ENCODE peak calls at places on chromosome 1, in ten cellular contexts. One of them, this sample, is unnamed.

GRCh38 chr1:169699769-169700168 is 11.7 kb downstream of the SELL start:
- DNase-seq in lower lobe of right lung: no peak
- DNase-seq in tibial nerve: no peak
- DNase-seq in astrocyte: no peak
- DNase-seq in GM20000: no peak
- DNase-seq in GM23338: no peak
- DNase-seq in transverse colon: no peak
- DNase-seq in endothelial cell: no peak
- DNase-seq in K562: no peak
- DNase-seq in Peyer's patch: no peak
- DNase-seq in this sample: no peak

GRCh38 chr1:205313681-205314308 is 7.8 kb downstream of the NUAK2 start:
- DNase-seq in lower lobe of right lung: peak
- DNase-seq in tibial nerve: no peak
- DNase-seq in astrocyte: peak
- DNase-seq in GM20000: peak
- DNase-seq in GM23338: peak
- DNase-seq in transverse colon: peak
- DNase-seq in endothelial cell: peak
- DNase-seq in K562: no peak
- DNase-seq in Peyer's patch: no peak
- DNase-seq in this sample: no peak

GRCh38 chr1:7642781-7643180 is 128.3 kb upstream of the VAMP3 start:
- DNase-seq in lower lobe of right lung: no peak
- DNase-seq in tibial nerve: no peak
- DNase-seq in astrocyte: no peak
- DNase-seq in GM20000: no peak
- DNase-seq in GM23338: peak
- DNase-seq in transverse colon: no peak
- DNase-seq in endothelial cell: no peak
- DNase-seq in K562: no peak
- DNase-seq in Peyer's patch: no peak
- DNase-seq in this sample: no peak

GRCh38 chr1:163744488-163744887 is 422.7 kb downstream of the NUF2 start:
- DNase-seq in lower lobe of right lung: no peak
- DNase-seq in tibial nerve: no peak
- DNase-seq in astrocyte: peak
- DNase-seq in GM20000: no peak
- DNase-seq in GM23338: no peak
- DNase-seq in transverse colon: no peak
- DNase-seq in endothelial cell: no peak
- DNase-seq in K562: no peak
- DNase-seq in Peyer's patch: no peak
- DNase-seq in this sample: no peak

GRCh38 chr1:63813829-63814277 is 40.0 kb downstream of the ROR1 start:
- DNase-seq in lower lobe of right lung: no peak
- DNase-seq in tibial nerve: no peak
- DNase-seq in astrocyte: peak
- DNase-seq in GM20000: no peak
- DNase-seq in GM23338: no peak
- DNase-seq in transverse colon: no peak
- DNase-seq in endothelial cell: no peak
- DNase-seq in K562: no peak
- DNase-seq in Peyer's patch: no peak
- DNase-seq in this sample: no peak

GRCh38 chr1:2330511-2331199 is 60.7 kb downstream of the MORN1 start:
- DNase-seq in lower lobe of right lung: peak
- DNase-seq in tibial nerve: peak
- DNase-seq in astrocyte: peak
- DNase-seq in GM20000: no peak
- DNase-seq in GM23338: no peak
- DNase-seq in transverse colon: peak
- DNase-seq in endothelial cell: no peak
- DNase-seq in K562: no peak
- DNase-seq in Peyer's patch: no peak
- DNase-seq in this sample: no peak

GRCh38 chr1:92764116-92764515 is 20.8 kb downstream of the EVI5 start:
- DNase-seq in lower lobe of right lung: no peak
- DNase-seq in tibial nerve: no peak
- DNase-seq in astrocyte: peak
- DNase-seq in GM20000: no peak
- DNase-seq in GM23338: no peak
- DNase-seq in transverse colon: no peak
- DNase-seq in endothelial cell: no peak
- DNase-seq in K562: no peak
- DNase-seq in Peyer's patch: no peak
- DNase-seq in this sample: no peak

GRCh38 chr1:108590436-108590835 is 30.5 kb downstream of the EEIG2 start:
- DNase-seq in lower lobe of right lung: no peak
- DNase-seq in tibial nerve: no peak
- DNase-seq in astrocyte: peak
- DNase-seq in GM20000: no peak
- DNase-seq in GM23338: no peak
- DNase-seq in transverse colon: no peak
- DNase-seq in endothelial cell: no peak
- DNase-seq in K562: no peak
- DNase-seq in Peyer's patch: no peak
- DNase-seq in this sample: no peak

DNA sequence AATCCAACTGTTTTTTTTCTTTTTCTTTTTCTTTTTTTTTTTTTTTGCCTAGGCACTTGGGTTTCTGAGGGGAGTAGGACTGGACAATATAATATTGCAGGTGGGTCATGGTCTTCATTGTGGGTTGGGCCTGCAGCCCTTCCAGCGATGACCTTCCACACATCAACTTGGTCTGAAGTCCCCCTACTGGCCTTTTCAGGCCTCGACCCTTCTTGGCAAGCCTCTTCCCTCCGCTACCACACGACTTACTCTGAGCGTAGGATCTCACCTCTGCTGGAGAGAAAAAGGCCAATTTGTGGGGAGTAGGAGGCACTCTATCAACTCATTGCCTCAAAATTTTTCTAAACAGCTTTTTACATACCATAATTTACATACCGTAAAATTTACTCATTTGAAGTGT is 51.1 kb upstream of the GRIK3 start:
- DNase-seq in lower lobe of right lung: no peak
- DNase-seq in tibial nerve: no peak
- DNase-seq in astrocyte: no peak
- DNase-seq in GM20000: no peak
- DNase-seq in GM23338: peak
- DNase-seq in transverse colon: no peak
- DNase-seq in endothelial cell: peak
- DNase-seq in K562: peak
- DNase-seq in Peyer's patch: no peak
- DNase-seq in this sample: no peak
- TF ChIP-seq CTCF in lower lobe of right lung: no peak
- TF ChIP-seq CTCF in tibial nerve: no peak
- TF ChIP-seq CTCF in astrocyte: no peak
- TF ChIP-seq CTCF in GM20000: no peak
- TF ChIP-seq CTCF in GM23338: peak
- TF ChIP-seq CTCF in transverse colon: no peak
- TF ChIP-seq CTCF in endothelial cell: no peak
- TF ChIP-seq CTCF in K562: peak
- TF ChIP-seq CTCF in Peyer's patch: no peak
- TF ChIP-seq CTCF in this sample: no peak

GRCh38 chr1:115401676-115402075 is 63.6 kb upstream of the NGF start:
- DNase-seq in lower lobe of right lung: no peak
- DNase-seq in tibial nerve: no peak
- DNase-seq in astrocyte: no peak
- DNase-seq in GM20000: no peak
- DNase-seq in GM23338: no peak
- DNase-seq in transverse colon: no peak
- DNase-seq in endothelial cell: no peak
- DNase-seq in K562: no peak
- DNase-seq in Peyer's patch: no peak
- DNase-seq in this sample: no peak

GRCh38 chr1:115402753-115403184 is 64.7 kb upstream of the NGF start:
- DNase-seq in lower lobe of right lung: no peak
- DNase-seq in tibial nerve: no peak
- DNase-seq in astrocyte: no peak
- DNase-seq in GM20000: no peak
- DNase-seq in GM23338: no peak
- DNase-seq in transverse colon: no peak
- DNase-seq in endothelial cell: no peak
- DNase-seq in K562: no peak
- DNase-seq in Peyer's patch: no peak
- DNase-seq in this sample: no peak

GRCh38 chr1:115398745-115399144 is 60.7 kb upstream of the NGF start:
- DNase-seq in lower lobe of right lung: no peak
- DNase-seq in tibial nerve: no peak
- DNase-seq in astrocyte: no peak
- DNase-seq in GM20000: no peak
- DNase-seq in GM23338: no peak
- DNase-seq in transverse colon: no peak
- DNase-seq in endothelial cell: no peak
- DNase-seq in K562: no peak
- DNase-seq in Peyer's patch: no peak
- DNase-seq in this sample: no peak

GRCh38 chr1:115400426-115400825 is 62.4 kb upstream of the NGF start:
- DNase-seq in lower lobe of right lung: no peak
- DNase-seq in tibial nerve: no peak
- DNase-seq in astrocyte: no peak
- DNase-seq in GM20000: no peak
- DNase-seq in GM23338: no peak
- DNase-seq in transverse colon: no peak
- DNase-seq in endothelial cell: no peak
- DNase-seq in K562: no peak
- DNase-seq in Peyer's patch: no peak
- DNase-seq in this sample: no peak

GRCh38 chr1:115400891-115401290 is 62.8 kb upstream of the NGF start:
- DNase-seq in lower lobe of right lung: no peak
- DNase-seq in tibial nerve: no peak
- DNase-seq in astrocyte: no peak
- DNase-seq in GM20000: no peak
- DNase-seq in GM23338: no peak
- DNase-seq in transverse colon: no peak
- DNase-seq in endothelial cell: no peak
- DNase-seq in K562: no peak
- DNase-seq in Peyer's patch: no peak
- DNase-seq in this sample: no peak
- TF ChIP-seq CTCF in lower lobe of right lung: no peak
- TF ChIP-seq CTCF in tibial nerve: no peak
- TF ChIP-seq CTCF in astrocyte: no peak
- TF ChIP-seq CTCF in GM20000: no peak
- TF ChIP-seq CTCF in GM23338: no peak
- TF ChIP-seq CTCF in transverse colon: no peak
- TF ChIP-seq CTCF in endothelial cell: no peak
- TF ChIP-seq CTCF in K562: no peak
- TF ChIP-seq CTCF in Peyer's patch: no peak
- TF ChIP-seq CTCF in this sample: no peak

GRCh38 chr1:173502104-173502503 is 25.0 kb downstream of the PRDX6 start:
- DNase-seq in lower lobe of right lung: no peak
- DNase-seq in tibial nerve: no peak
- DNase-seq in astrocyte: no peak
- DNase-seq in GM20000: no peak
- DNase-seq in GM23338: no peak
- DNase-seq in transverse colon: no peak
- DNase-seq in endothelial cell: no peak
- DNase-seq in K562: no peak
- DNase-seq in Peyer's patch: no peak
- DNase-seq in this sample: no peak

GRCh38 chr1:173504268-173504667 is 27.1 kb downstream of the PRDX6 start:
- DNase-seq in lower lobe of right lung: no peak
- DNase-seq in tibial nerve: no peak
- DNase-seq in astrocyte: no peak
- DNase-seq in GM20000: no peak
- DNase-seq in GM23338: no peak
- DNase-seq in transverse colon: no peak
- DNase-seq in endothelial cell: no peak
- DNase-seq in K562: no peak
- DNase-seq in Peyer's patch: no peak
- DNase-seq in this sample: no peak

GRCh38 chr1:173503391-173503790 is 26.3 kb downstream of the PRDX6 start:
- DNase-seq in lower lobe of right lung: no peak
- DNase-seq in tibial nerve: no peak
- DNase-seq in astrocyte: no peak
- DNase-seq in GM20000: no peak
- DNase-seq in GM23338: no peak
- DNase-seq in transverse colon: peak
- DNase-seq in endothelial cell: no peak
- DNase-seq in K562: peak
- DNase-seq in Peyer's patch: no peak
- DNase-seq in this sample: no peak

GRCh38 chr1:173496757-173497323 is 19.7 kb downstream of the PRDX6 start:
- DNase-seq in lower lobe of right lung: no peak
- DNase-seq in tibial nerve: no peak
- DNase-seq in astrocyte: no peak
- DNase-seq in GM20000: no peak
- DNase-seq in GM23338: peak
- DNase-seq in transverse colon: peak
- DNase-seq in endothelial cell: no peak
- DNase-seq in K562: peak
- DNase-seq in Peyer's patch: no peak
- DNase-seq in this sample: no peak

GRCh38 chr1:173499729-173500128 is 22.6 kb downstream of the PRDX6 start:
- DNase-seq in lower lobe of right lung: no peak
- DNase-seq in tibial nerve: no peak
- DNase-seq in astrocyte: no peak
- DNase-seq in GM20000: no peak
- DNase-seq in GM23338: no peak
- DNase-seq in transverse colon: no peak
- DNase-seq in endothelial cell: no peak
- DNase-seq in K562: no peak
- DNase-seq in Peyer's patch: no peak
- DNase-seq in this sample: no peak
- TF ChIP-seq CTCF in lower lobe of right lung: no peak
- TF ChIP-seq CTCF in tibial nerve: no peak
- TF ChIP-seq CTCF in astrocyte: no peak
- TF ChIP-seq CTCF in GM20000: no peak
- TF ChIP-seq CTCF in GM23338: no peak
- TF ChIP-seq CTCF in transverse colon: no peak
- TF ChIP-seq CTCF in endothelial cell: no peak
- TF ChIP-seq CTCF in K562: no peak
- TF ChIP-seq CTCF in Peyer's patch: no peak
- TF ChIP-seq CTCF in this sample: no peak

GRCh38 chr1:27086026-27086425 is 68.9 kb downstream of the SLC9A1 start:
- DNase-seq in lower lobe of right lung: no peak
- DNase-seq in tibial nerve: no peak
- DNase-seq in astrocyte: no peak
- DNase-seq in GM20000: no peak
- DNase-seq in GM23338: no peak
- DNase-seq in transverse colon: no peak
- DNase-seq in endothelial cell: no peak
- DNase-seq in K562: peak
- DNase-seq in Peyer's patch: no peak
- DNase-seq in this sample: no peak

GRCh38 chr1:27087371-27087941 is 67.5 kb downstream of the SLC9A1 start:
- DNase-seq in lower lobe of right lung: no peak
- DNase-seq in tibial nerve: no peak
- DNase-seq in astrocyte: no peak
- DNase-seq in GM20000: no peak
- DNase-seq in GM23338: no peak
- DNase-seq in transverse colon: no peak
- DNase-seq in endothelial cell: no peak
- DNase-seq in K562: no peak
- DNase-seq in Peyer's patch: no peak
- DNase-seq in this sample: no peak

GRCh38 chr1:27086628-27087027 is 68.3 kb downstream of the SLC9A1 start:
- DNase-seq in lower lobe of right lung: no peak
- DNase-seq in tibial nerve: no peak
- DNase-seq in astrocyte: no peak
- DNase-seq in GM20000: no peak
- DNase-seq in GM23338: no peak
- DNase-seq in transverse colon: no peak
- DNase-seq in endothelial cell: no peak
- DNase-seq in K562: no peak
- DNase-seq in Peyer's patch: no peak
- DNase-seq in this sample: no peak

GRCh38 chr1:27084107-27084506 is 70.8 kb downstream of the SLC9A1 start:
- DNase-seq in lower lobe of right lung: no peak
- DNase-seq in tibial nerve: no peak
- DNase-seq in astrocyte: no peak
- DNase-seq in GM20000: no peak
- DNase-seq in GM23338: no peak
- DNase-seq in transverse colon: no peak
- DNase-seq in endothelial cell: no peak
- DNase-seq in K562: no peak
- DNase-seq in Peyer's patch: no peak
- DNase-seq in this sample: no peak
- TF ChIP-seq CTCF in lower lobe of right lung: no peak
- TF ChIP-seq CTCF in tibial nerve: no peak
- TF ChIP-seq CTCF in astrocyte: no peak
- TF ChIP-seq CTCF in GM20000: no peak
- TF ChIP-seq CTCF in GM23338: no peak
- TF ChIP-seq CTCF in transverse colon: no peak
- TF ChIP-seq CTCF in endothelial cell: no peak
- TF ChIP-seq CTCF in K562: no peak
- TF ChIP-seq CTCF in Peyer's patch: no peak
- TF ChIP-seq CTCF in this sample: no peak